ENCODE peak calls at places on chromosomes 5 and 9, in ten cellular contexts. Q is astrocyte of the spinal cord; H is G401; P is AG09309; A is COR-L47; O is stimulated activated CD4-positive, alpha-beta T cell treated with anti-CD3 and anti-CD28 coated beads, Interleukin-2, amount 100 ng/mL, for 48 hours; F is WTC11; M is SIG-M5; V is EL; K is caudate nucleus. S is an unnamed sample.

GRCh38 chr9:105064248-105065118 is 136.5 kb upstream of the ABCA1 start:
- DNase-seq in Q (peak), H (peak), P (peak), A (peak), O (no peak), F (peak), M (no peak), V (peak), K (peak), S (no peak)

GRCh38 chr5:156715287-156715686 is 134.8 kb upstream of the PPP1R2B start:
- DNase-seq in Q (no peak), H (no peak), P (peak), A (no peak), O (no peak), F (no peak), M (no peak), V (no peak), K (no peak), S (no peak)

GRCh38 chr9:97711223-97711626 is 14.1 kb upstream of the XPA start:
- DNase-seq in Q (no peak), H (no peak), P (no peak), A (no peak), O (no peak), F (peak), M (no peak), V (no peak), K (no peak), S (no peak)

GRCh38 chr9:120616961-120617636 is 37.1 kb upstream of the CDK5RAP2 start:
- DNase-seq in Q (no peak), H (no peak), P (no peak), A (no peak), O (no peak), F (no peak), M (no peak), V (no peak), K (no peak), S (no peak)

GRCh38 chr5:173315495-173316352 is 12.5 kb downstream of the STC2 start:
- DNase-seq in Q (peak), H (no peak), P (peak), A (peak), O (no peak), F (no peak), M (no peak), V (peak), K (no peak), S (no peak)

GRCh38 chr5:145236127-145236526 is 599.0 kb downstream of the PRELID2 start:
- DNase-seq in Q (no peak), H (no peak), P (peak), A (no peak), O (no peak), F (no peak), M (no peak), V (peak), K (no peak), S (no peak)

GRCh38 chr5:41795125-41795524 is 75.1 kb downstream of the OXCT1 start:
- DNase-seq in Q (no peak), H (no peak), P (no peak), A (no peak), O (no peak), F (peak), M (no peak), V (no peak), K (no peak), S (no peak)

GRCh38 chr5:96537386-96537785 is 104.3 kb upstream of the PCSK1 start:
- DNase-seq in Q (peak), H (no peak), P (peak), A (no peak), O (peak), F (no peak), M (no peak), V (peak), K (no peak), S (peak)

GRCh38 chr5:110439280-110439679 is 287.2 kb downstream of the TMEM232 start:
- DNase-seq in Q (no peak), H (peak), P (no peak), A (no peak), O (no peak), F (no peak), M (no peak), V (no peak), K (no peak), S (no peak)

GRCh38 chr5:96896806-96897205 is 20.5 kb downstream of the ERAP2 start:
- DNase-seq in Q (no peak), H (no peak), P (no peak), A (no peak), O (no peak), F (no peak), M (peak), V (no peak), K (no peak), S (no peak)

S was measured in stimulated activated naive CD8-positive, alpha-beta T cell treated with anti-CD3 and anti-CD28 coated beads, Interleukin-15, amount 100 ng/mL, for 72 hours.